ENCODE peak calls at places on chromosomes 1 and 21, in eight cellular contexts. One of them, this sample, is unnamed.

GRCh38 chr1:156152628-156153027 is 757 bp upstream of the SEMA4A start:
- DNase-seq in LoVo: no peak
- DNase-seq in transverse colon: no peak
- DNase-seq in neural progenitor cell: no peak
- DNase-seq in T-cell: no peak
- DNase-seq in NCI-H69: no peak
- DNase-seq in CMK: no peak
- DNase-seq in HepG2: no peak
- DNase-seq in this sample: no peak

GRCh38 chr1:25727819-25728286 is 72.1 kb upstream of the SELENON start:
- DNase-seq in T-cell: no peak
- DNase-seq in transverse colon: peak
- DNase-seq in neural progenitor cell: peak
- DNase-seq in CMK: no peak
- DNase-seq in HepG2: peak
- DNase-seq in NCI-H69: peak
- DNase-seq in LoVo: no peak
- DNase-seq in this sample: no peak

GRCh38 chr1:208944981-208945451 is 638.5 kb upstream of the CAMK1G start:
- DNase-seq in CMK: no peak
- DNase-seq in HepG2: no peak
- DNase-seq in transverse colon: no peak
- DNase-seq in T-cell: no peak
- DNase-seq in neural progenitor cell: no peak
- DNase-seq in NCI-H69: no peak
- DNase-seq in LoVo: no peak
- DNase-seq in this sample: no peak

GRCh38 chr1:205678286-205679111 is 1.8 kb downstream of the SLC45A3 start:
- DNase-seq in transverse colon: no peak
- DNase-seq in NCI-H69: no peak
- DNase-seq in CMK: peak
- DNase-seq in LoVo: no peak
- DNase-seq in HepG2: no peak
- DNase-seq in T-cell: no peak
- DNase-seq in neural progenitor cell: no peak
- DNase-seq in this sample: no peak

GRCh38 chr1:106646261-106646660 is 410.2 kb upstream of the PRMT6 start:
- DNase-seq in CMK: no peak
- DNase-seq in LoVo: no peak
- DNase-seq in NCI-H69: no peak
- DNase-seq in T-cell: no peak
- DNase-seq in neural progenitor cell: no peak
- DNase-seq in transverse colon: no peak
- DNase-seq in HepG2: no peak
- DNase-seq in this sample: no peak

GRCh38 chr1:79982218-79982617 is 975.7 kb upstream of the ADGRL4 start:
- DNase-seq in LoVo: no peak
- DNase-seq in HepG2: no peak
- DNase-seq in T-cell: no peak
- DNase-seq in neural progenitor cell: no peak
- DNase-seq in CMK: no peak
- DNase-seq in NCI-H69: no peak
- DNase-seq in transverse colon: no peak
- DNase-seq in this sample: no peak

GRCh38 chr1:3610823-3611169 is 512 bp downstream of the MEGF6 start:
- DNase-seq in NCI-H69: no peak
- DNase-seq in T-cell: no peak
- DNase-seq in CMK: no peak
- DNase-seq in neural progenitor cell: no peak
- DNase-seq in HepG2: no peak
- DNase-seq in LoVo: no peak
- DNase-seq in transverse colon: no peak
- DNase-seq in this sample: no peak

GRCh38 chr1:214566158-214567104 is 15.0 kb upstream of the PTPN14 start:
- DNase-seq in CMK: no peak
- DNase-seq in HepG2: no peak
- DNase-seq in LoVo: no peak
- DNase-seq in neural progenitor cell: no peak
- DNase-seq in NCI-H69: no peak
- DNase-seq in T-cell: no peak
- DNase-seq in transverse colon: no peak
- DNase-seq in this sample: no peak

GRCh38 chr1:149962736-149963135 is 26.1 kb upstream of the MTMR11 start:
- DNase-seq in HepG2: no peak
- DNase-seq in NCI-H69: no peak
- DNase-seq in transverse colon: no peak
- DNase-seq in LoVo: no peak
- DNase-seq in CMK: no peak
- DNase-seq in neural progenitor cell: no peak
- DNase-seq in T-cell: no peak
- DNase-seq in this sample: no peak

GRCh38 chr1:177334276-177334675 is 163.5 kb downstream of the BRINP2 start:
- DNase-seq in T-cell: no peak
- DNase-seq in NCI-H69: no peak
- DNase-seq in LoVo: no peak
- DNase-seq in HepG2: no peak
- DNase-seq in transverse colon: no peak
- DNase-seq in CMK: no peak
- DNase-seq in neural progenitor cell: no peak
- DNase-seq in this sample: no peak

GRCh38 chr1:3031401-3032221 is 10.3 kb downstream of the ACTRT2 start:
- DNase-seq in neural progenitor cell: no peak
- DNase-seq in transverse colon: no peak
- DNase-seq in T-cell: no peak
- DNase-seq in NCI-H69: no peak
- DNase-seq in CMK: no peak
- DNase-seq in LoVo: no peak
- DNase-seq in HepG2: no peak
- DNase-seq in this sample: no peak

GRCh38 chr1:3257788-3258187 is 188.8 kb downstream of the PRDM16 start:
- DNase-seq in neural progenitor cell: no peak
- DNase-seq in T-cell: no peak
- DNase-seq in CMK: no peak
- DNase-seq in HepG2: no peak
- DNase-seq in transverse colon: no peak
- DNase-seq in LoVo: no peak
- DNase-seq in NCI-H69: no peak
- DNase-seq in this sample: no peak

GRCh38 chr21:45468051-45468970 is 63.3 kb downstream of the COL18A1 start:
- DNase-seq in LoVo: no peak
- DNase-seq in transverse colon: no peak
- DNase-seq in HepG2: no peak
- DNase-seq in neural progenitor cell: no peak
- DNase-seq in T-cell: no peak
- DNase-seq in NCI-H69: no peak
- DNase-seq in CMK: no peak
- DNase-seq in this sample: no peak

GRCh38 chr1:146012703-146013565 is 8.6 kb downstream of the HJV start:
- DNase-seq in NCI-H69: peak
- DNase-seq in HepG2: peak
- DNase-seq in LoVo: peak
- DNase-seq in neural progenitor cell: peak
- DNase-seq in T-cell: no peak
- DNase-seq in transverse colon: no peak
- DNase-seq in CMK: no peak
- DNase-seq in this sample: no peak

GRCh38 chr1:172755099-172755498 is 96.2 kb downstream of the FASLG start:
- DNase-seq in T-cell: no peak
- DNase-seq in neural progenitor cell: no peak
- DNase-seq in HepG2: no peak
- DNase-seq in CMK: no peak
- DNase-seq in NCI-H69: no peak
- DNase-seq in transverse colon: no peak
- DNase-seq in LoVo: no peak
- DNase-seq in this sample: no peak